ENCODE peak calls at places on chromosome 22, in eight cellular contexts. One of them, this sample, is unnamed.

GRCh38 chr22:39839917-39840510 is 53.5 kb downstream of the ENTHD1 start:
- DNase-seq in NCI-H460: no peak
- DNase-seq in nephron progenitor cell: no peak
- DNase-seq in H54: no peak
- DNase-seq in iris pigment epithelial cell: no peak
- DNase-seq in T follicular helper cell: no peak
- DNase-seq in stimulated activated CD4-positive, alpha-beta T cell treated with anti-CD3 and anti-CD28 coated beads, TNF-alpha, amount 100 ng/mL, for 24 hours: peak
- DNase-seq in T-cell: no peak
- DNase-seq in this sample: no peak

GRCh38 chr22:20904008-20904979 is 12.9 kb upstream of the CRKL start:
- DNase-seq in NCI-H460: peak
- DNase-seq in nephron progenitor cell: no peak
- DNase-seq in H54: no peak
- DNase-seq in iris pigment epithelial cell: peak
- DNase-seq in T follicular helper cell: no peak
- DNase-seq in stimulated activated CD4-positive, alpha-beta T cell treated with anti-CD3 and anti-CD28 coated beads, TNF-alpha, amount 100 ng/mL, for 24 hours: no peak
- DNase-seq in T-cell: no peak
- DNase-seq in this sample: no peak

GRCh38 chr22:48709976-48710375 is 1117.7 kb downstream of the BRD1 start:
- DNase-seq in NCI-H460: no peak
- DNase-seq in nephron progenitor cell: no peak
- DNase-seq in H54: no peak
- DNase-seq in iris pigment epithelial cell: no peak
- DNase-seq in T follicular helper cell: no peak
- DNase-seq in stimulated activated CD4-positive, alpha-beta T cell treated with anti-CD3 and anti-CD28 coated beads, TNF-alpha, amount 100 ng/mL, for 24 hours: no peak
- DNase-seq in T-cell: no peak
- DNase-seq in this sample: no peak

GRCh38 chr22:35299217-35299716 is 427 bp upstream of the TOM1 start:
- DNase-seq in NCI-H460: peak
- DNase-seq in nephron progenitor cell: no peak
- DNase-seq in H54: no peak
- DNase-seq in iris pigment epithelial cell: peak
- DNase-seq in T follicular helper cell: peak
- DNase-seq in stimulated activated CD4-positive, alpha-beta T cell treated with anti-CD3 and anti-CD28 coated beads, TNF-alpha, amount 100 ng/mL, for 24 hours: no peak
- DNase-seq in T-cell: no peak
- DNase-seq in this sample: no peak

GRCh38 chr22:35766654-35767580 is 49.2 kb downstream of the APOL5 start:
- DNase-seq in NCI-H460: no peak
- DNase-seq in nephron progenitor cell: no peak
- DNase-seq in H54: no peak
- DNase-seq in iris pigment epithelial cell: no peak
- DNase-seq in T follicular helper cell: no peak
- DNase-seq in stimulated activated CD4-positive, alpha-beta T cell treated with anti-CD3 and anti-CD28 coated beads, TNF-alpha, amount 100 ng/mL, for 24 hours: no peak
- DNase-seq in T-cell: no peak
- DNase-seq in this sample: no peak

GRCh38 chr22:50577987-50578775 is at the start of gene CPT1B:
- DNase-seq in NCI-H460: no peak
- DNase-seq in nephron progenitor cell: no peak
- DNase-seq in H54: no peak
- DNase-seq in iris pigment epithelial cell: no peak
- DNase-seq in T follicular helper cell: no peak
- DNase-seq in stimulated activated CD4-positive, alpha-beta T cell treated with anti-CD3 and anti-CD28 coated beads, TNF-alpha, amount 100 ng/mL, for 24 hours: no peak
- DNase-seq in T-cell: no peak
- DNase-seq in this sample: no peak

GRCh38 chr22:44026630-44027511 is 2.8 kb downstream of the PARVB start:
- DNase-seq in NCI-H460: no peak
- DNase-seq in nephron progenitor cell: no peak
- DNase-seq in H54: no peak
- DNase-seq in iris pigment epithelial cell: peak
- DNase-seq in T follicular helper cell: peak
- DNase-seq in stimulated activated CD4-positive, alpha-beta T cell treated with anti-CD3 and anti-CD28 coated beads, TNF-alpha, amount 100 ng/mL, for 24 hours: peak
- DNase-seq in T-cell: peak
- DNase-seq in this sample: no peak

GRCh38 chr22:36764060-36764459 is 11.9 kb downstream of the IFT27 start:
- DNase-seq in NCI-H460: no peak
- DNase-seq in nephron progenitor cell: no peak
- DNase-seq in H54: no peak
- DNase-seq in iris pigment epithelial cell: no peak
- DNase-seq in T follicular helper cell: no peak
- DNase-seq in stimulated activated CD4-positive, alpha-beta T cell treated with anti-CD3 and anti-CD28 coated beads, TNF-alpha, amount 100 ng/mL, for 24 hours: no peak
- DNase-seq in T-cell: no peak
- DNase-seq in this sample: no peak

GRCh38 chr22:38246692-38247091 is 26.1 kb downstream of the TMEM184B start:
- DNase-seq in NCI-H460: no peak
- DNase-seq in nephron progenitor cell: no peak
- DNase-seq in H54: no peak
- DNase-seq in iris pigment epithelial cell: no peak
- DNase-seq in T follicular helper cell: no peak
- DNase-seq in stimulated activated CD4-positive, alpha-beta T cell treated with anti-CD3 and anti-CD28 coated beads, TNF-alpha, amount 100 ng/mL, for 24 hours: no peak
- DNase-seq in T-cell: no peak
- DNase-seq in this sample: peak

GRCh38 chr22:21646608-21647590 is 4.8 kb downstream of the SDF2L1 start:
- DNase-seq in NCI-H460: peak
- DNase-seq in nephron progenitor cell: peak
- DNase-seq in H54: peak
- DNase-seq in iris pigment epithelial cell: peak
- DNase-seq in T follicular helper cell: peak
- DNase-seq in stimulated activated CD4-positive, alpha-beta T cell treated with anti-CD3 and anti-CD28 coated beads, TNF-alpha, amount 100 ng/mL, for 24 hours: peak
- DNase-seq in T-cell: peak
- DNase-seq in this sample: peak

GRCh38 chr22:38397189-38398097 is 57.6 kb downstream of the KCNJ4 start:
- DNase-seq in NCI-H460: no peak
- DNase-seq in nephron progenitor cell: peak
- DNase-seq in H54: no peak
- DNase-seq in iris pigment epithelial cell: peak
- DNase-seq in T follicular helper cell: peak
- DNase-seq in stimulated activated CD4-positive, alpha-beta T cell treated with anti-CD3 and anti-CD28 coated beads, TNF-alpha, amount 100 ng/mL, for 24 hours: no peak
- DNase-seq in T-cell: no peak
- DNase-seq in this sample: no peak

GRCh38 chr22:38820021-38820420 is 23.8 kb downstream of the NPTXR start:
- DNase-seq in NCI-H460: no peak
- DNase-seq in nephron progenitor cell: no peak
- DNase-seq in H54: no peak
- DNase-seq in iris pigment epithelial cell: no peak
- DNase-seq in T follicular helper cell: no peak
- DNase-seq in stimulated activated CD4-positive, alpha-beta T cell treated with anti-CD3 and anti-CD28 coated beads, TNF-alpha, amount 100 ng/mL, for 24 hours: no peak
- DNase-seq in T-cell: no peak
- DNase-seq in this sample: no peak

GRCh38 chr22:29679316-29679715 is 40.5 kb upstream of the CABP7 start:
- DNase-seq in NCI-H460: no peak
- DNase-seq in nephron progenitor cell: no peak
- DNase-seq in H54: no peak
- DNase-seq in iris pigment epithelial cell: no peak
- DNase-seq in T follicular helper cell: no peak
- DNase-seq in stimulated activated CD4-positive, alpha-beta T cell treated with anti-CD3 and anti-CD28 coated beads, TNF-alpha, amount 100 ng/mL, for 24 hours: no peak
- DNase-seq in T-cell: no peak
- DNase-seq in this sample: no peak

GRCh38 chr22:31846161-31847115 is 92.6 kb downstream of the DEPDC5 start:
- DNase-seq in NCI-H460: no peak
- DNase-seq in nephron progenitor cell: no peak
- DNase-seq in H54: no peak
- DNase-seq in iris pigment epithelial cell: peak
- DNase-seq in T follicular helper cell: no peak
- DNase-seq in stimulated activated CD4-positive, alpha-beta T cell treated with anti-CD3 and anti-CD28 coated beads, TNF-alpha, amount 100 ng/mL, for 24 hours: no peak
- DNase-seq in T-cell: no peak
- DNase-seq in this sample: no peak

GRCh38 chr22:45832180-45832579 is 144.8 kb downstream of the WNT7B start:
- DNase-seq in NCI-H460: no peak
- DNase-seq in nephron progenitor cell: no peak
- DNase-seq in H54: no peak
- DNase-seq in iris pigment epithelial cell: no peak
- DNase-seq in T follicular helper cell: no peak
- DNase-seq in stimulated activated CD4-positive, alpha-beta T cell treated with anti-CD3 and anti-CD28 coated beads, TNF-alpha, amount 100 ng/mL, for 24 hours: no peak
- DNase-seq in T-cell: no peak
- DNase-seq in this sample: no peak

GRCh38 chr22:37206118-37206840 is 6.0 kb downstream of the SSTR3 start:
- DNase-seq in NCI-H460: no peak
- DNase-seq in nephron progenitor cell: no peak
- DNase-seq in H54: no peak
- DNase-seq in iris pigment epithelial cell: no peak
- DNase-seq in T follicular helper cell: no peak
- DNase-seq in stimulated activated CD4-positive, alpha-beta T cell treated with anti-CD3 and anti-CD28 coated beads, TNF-alpha, amount 100 ng/mL, for 24 hours: no peak
- DNase-seq in T-cell: no peak
- DNase-seq in this sample: no peak

GRCh38 chr22:24421428-24421931 is 5.9 kb upstream of the ADORA2A start:
- DNase-seq in NCI-H460: no peak
- DNase-seq in nephron progenitor cell: no peak
- DNase-seq in H54: no peak
- DNase-seq in iris pigment epithelial cell: no peak
- DNase-seq in T follicular helper cell: peak
- DNase-seq in stimulated activated CD4-positive, alpha-beta T cell treated with anti-CD3 and anti-CD28 coated beads, TNF-alpha, amount 100 ng/mL, for 24 hours: no peak
- DNase-seq in T-cell: no peak
- DNase-seq in this sample: no peak

GRCh38 chr22:16819249-16819648 is 6.0 kb downstream of the XKR3 start:
- DNase-seq in NCI-H460: no peak
- DNase-seq in nephron progenitor cell: no peak
- DNase-seq in H54: no peak
- DNase-seq in iris pigment epithelial cell: no peak
- DNase-seq in T follicular helper cell: no peak
- DNase-seq in stimulated activated CD4-positive, alpha-beta T cell treated with anti-CD3 and anti-CD28 coated beads, TNF-alpha, amount 100 ng/mL, for 24 hours: no peak
- DNase-seq in T-cell: no peak
- DNase-seq in this sample: no peak

GRCh38 chr22:26033071-26033470 is 136.2 kb upstream of the SEZ6L start:
- DNase-seq in NCI-H460: no peak
- DNase-seq in nephron progenitor cell: no peak
- DNase-seq in H54: no peak
- DNase-seq in iris pigment epithelial cell: no peak
- DNase-seq in T follicular helper cell: no peak
- DNase-seq in stimulated activated CD4-positive, alpha-beta T cell treated with anti-CD3 and anti-CD28 coated beads, TNF-alpha, amount 100 ng/mL, for 24 hours: no peak
- DNase-seq in T-cell: no peak
- DNase-seq in this sample: no peak

GRCh38 chr22:36352775-36353507 is 34.8 kb downstream of the MYH9 start:
- DNase-seq in NCI-H460: peak
- DNase-seq in nephron progenitor cell: no peak
- DNase-seq in H54: no peak
- DNase-seq in iris pigment epithelial cell: peak
- DNase-seq in T follicular helper cell: no peak
- DNase-seq in stimulated activated CD4-positive, alpha-beta T cell treated with anti-CD3 and anti-CD28 coated beads, TNF-alpha, amount 100 ng/mL, for 24 hours: no peak
- DNase-seq in T-cell: no peak
- DNase-seq in this sample: no peak

GRCh38 chr22:25353516-25354445 is 134.3 kb downstream of the CRYBB2 start:
- DNase-seq in NCI-H460: no peak
- DNase-seq in nephron progenitor cell: no peak
- DNase-seq in H54: no peak
- DNase-seq in iris pigment epithelial cell: no peak
- DNase-seq in T follicular helper cell: no peak
- DNase-seq in stimulated activated CD4-positive, alpha-beta T cell treated with anti-CD3 and anti-CD28 coated beads, TNF-alpha, amount 100 ng/mL, for 24 hours: no peak
- DNase-seq in T-cell: no peak
- DNase-seq in this sample: no peak

GRCh38 chr22:29334696-29335344 is 19.3 kb upstream of the RASL10A start:
- DNase-seq in NCI-H460: no peak
- DNase-seq in nephron progenitor cell: no peak
- DNase-seq in H54: no peak
- DNase-seq in iris pigment epithelial cell: no peak
- DNase-seq in T follicular helper cell: no peak
- DNase-seq in stimulated activated CD4-positive, alpha-beta T cell treated with anti-CD3 and anti-CD28 coated beads, TNF-alpha, amount 100 ng/mL, for 24 hours: no peak
- DNase-seq in T-cell: no peak
- DNase-seq in this sample: no peak

GRCh38 chr22:30144391-30144790 is 64.1 kb downstream of the HORMAD2 start:
- DNase-seq in NCI-H460: no peak
- DNase-seq in nephron progenitor cell: no peak
- DNase-seq in H54: no peak
- DNase-seq in iris pigment epithelial cell: no peak
- DNase-seq in T follicular helper cell: no peak
- DNase-seq in stimulated activated CD4-positive, alpha-beta T cell treated with anti-CD3 and anti-CD28 coated beads, TNF-alpha, amount 100 ng/mL, for 24 hours: no peak
- DNase-seq in T-cell: no peak
- DNase-seq in this sample: no peak

GRCh38 chr22:50302041-50302541 is 5.4 kb downstream of the PLXNB2 start:
- DNase-seq in NCI-H460: no peak
- DNase-seq in nephron progenitor cell: no peak
- DNase-seq in H54: no peak
- DNase-seq in iris pigment epithelial cell: no peak
- DNase-seq in T follicular helper cell: no peak
- DNase-seq in stimulated activated CD4-positive, alpha-beta T cell treated with anti-CD3 and anti-CD28 coated beads, TNF-alpha, amount 100 ng/mL, for 24 hours: no peak
- DNase-seq in T-cell: no peak
- DNase-seq in this sample: no peak

GRCh38 chr22:45201678-45202332 is 38.1 kb downstream of the NUP50 start:
- DNase-seq in NCI-H460: no peak
- DNase-seq in nephron progenitor cell: no peak
- DNase-seq in H54: no peak
- DNase-seq in iris pigment epithelial cell: peak
- DNase-seq in T follicular helper cell: no peak
- DNase-seq in stimulated activated CD4-positive, alpha-beta T cell treated with anti-CD3 and anti-CD28 coated beads, TNF-alpha, amount 100 ng/mL, for 24 hours: no peak
- DNase-seq in T-cell: no peak
- DNase-seq in this sample: no peak

GRCh38 chr22:39924286-39924685 is 23.4 kb downstream of the GRAP2 start:
- DNase-seq in NCI-H460: no peak
- DNase-seq in nephron progenitor cell: no peak
- DNase-seq in H54: no peak
- DNase-seq in iris pigment epithelial cell: no peak
- DNase-seq in T follicular helper cell: no peak
- DNase-seq in stimulated activated CD4-positive, alpha-beta T cell treated with anti-CD3 and anti-CD28 coated beads, TNF-alpha, amount 100 ng/mL, for 24 hours: no peak
- DNase-seq in T-cell: no peak
- DNase-seq in this sample: no peak

GRCh38 chr22:22485524-22485923 is 23.0 kb downstream of the ZNF280B start:
- DNase-seq in NCI-H460: no peak
- DNase-seq in nephron progenitor cell: no peak
- DNase-seq in H54: no peak
- DNase-seq in iris pigment epithelial cell: no peak
- DNase-seq in T follicular helper cell: no peak
- DNase-seq in stimulated activated CD4-positive, alpha-beta T cell treated with anti-CD3 and anti-CD28 coated beads, TNF-alpha, amount 100 ng/mL, for 24 hours: no peak
- DNase-seq in T-cell: no peak
- DNase-seq in this sample: no peak

GRCh38 chr22:36197065-36197440 is 4.6 kb downstream of the APOL4 start:
- DNase-seq in NCI-H460: no peak
- DNase-seq in nephron progenitor cell: peak
- DNase-seq in H54: no peak
- DNase-seq in iris pigment epithelial cell: peak
- DNase-seq in T follicular helper cell: no peak
- DNase-seq in stimulated activated CD4-positive, alpha-beta T cell treated with anti-CD3 and anti-CD28 coated beads, TNF-alpha, amount 100 ng/mL, for 24 hours: no peak
- DNase-seq in T-cell: no peak
- DNase-seq in this sample: no peak

GRCh38 chr22:39634530-39635399 is 64.2 kb downstream of the CACNA1I start:
- DNase-seq in NCI-H460: peak
- DNase-seq in nephron progenitor cell: no peak
- DNase-seq in H54: peak
- DNase-seq in iris pigment epithelial cell: peak
- DNase-seq in T follicular helper cell: no peak
- DNase-seq in stimulated activated CD4-positive, alpha-beta T cell treated with anti-CD3 and anti-CD28 coated beads, TNF-alpha, amount 100 ng/mL, for 24 hours: no peak
- DNase-seq in T-cell: no peak
- DNase-seq in this sample: no peak

GRCh38 chr22:28181332-28181731 is 262.3 kb upstream of the PITPNB start:
- DNase-seq in NCI-H460: no peak
- DNase-seq in nephron progenitor cell: no peak
- DNase-seq in H54: no peak
- DNase-seq in iris pigment epithelial cell: peak
- DNase-seq in T follicular helper cell: no peak
- DNase-seq in stimulated activated CD4-positive, alpha-beta T cell treated with anti-CD3 and anti-CD28 coated beads, TNF-alpha, amount 100 ng/mL, for 24 hours: no peak
- DNase-seq in T-cell: no peak
- DNase-seq in this sample: no peak